ENCODE peak calls at places on chromosomes 12 and 14, in four cellular contexts. Q, U, X and L are unnamed samples.

GRCh38 chr14:94474581-94475031 is 1.4 kb downstream of the SERPINA9 start:
- DNase-seq in X (no peak), U (no peak), Q (no peak), L (no peak)

GRCh38 chr12:79527498-79527897 is 163.3 kb downstream of the PAWR start:
- DNase-seq in X (no peak), Q (no peak), U (no peak), L (no peak)

GRCh38 chr14:92647499-92648279 is 100.7 kb downstream of the LGMN start:
- DNase-seq in U (peak; percentile 67), X (no peak), Q (no peak), L (no peak)

GRCh38 chr14:28365510-28365909 is 401.1 kb upstream of the FOXG1 start:
- DNase-seq in X (no peak), U (no peak), Q (no peak), L (no peak)

GRCh38 chr14:80047761-80048160 is 163.5 kb downstream of the DIO2 start:
- DNase-seq in X (no peak), U (no peak), Q (no peak), L (no peak)

GRCh38 chr14:105398726-105399440 is 545 bp downstream of the TEX22 start:
- DNase-seq in U (no peak), X (no peak), Q (no peak), L (no peak)

GRCh38 chr14:93969082-93969828 is 7.1 kb downstream of the ASB2 start:
- DNase-seq in Q (no peak), X (no peak), U (no peak), L (peak; percentile 60)

GRCh38 chr14:96390965-96391292 is 999 bp upstream of the AK7 start:
- DNase-seq in X (no peak), Q (no peak), U (no peak), L (no peak)

GRCh38 chr12:113164014-113164413 is 14.5 kb downstream of the CFAP73 start:
- DNase-seq in Q (no peak), U (no peak), X (no peak), L (no peak)